ENCODE peak calls at places on chromosomes 3 and 15, in nine cellular contexts. K is tibial artery; N is pancreas; T is CD8-positive, alpha-beta T cell; J is psoas muscle; P is DND-41; W is gastrocnemius medialis; L is uterus; F is PC-3. Q is an unnamed sample. For H3K36me3, the result is how much of the 10 kb centered on the place peaks cover.

GRCh38 chr3:124851136-124851535 is 36.0 kb downstream of the ITGB5 start:
- DNase-seq in L (no peak), T (no peak), N (no peak), K (no peak), W (no peak), F (no peak), P (no peak), J (no peak), Q (no peak)

GRCh38 chr3:10974746-10975375 is 17.7 kb upstream of the SLC6A1 start:
- DNase-seq in J (no peak), P (no peak), T (no peak), N (no peak), F (no peak), L (no peak), K (no peak), W (no peak), Q (no peak)

GRCh38 chr15:57364282-57365007 is 11.9 kb upstream of the CGNL1 start:
- DNase-seq in N (no peak), F (no peak), P (no peak), W (no peak), K (no peak), T (no peak), L (no peak), J (no peak), Q (no peak)

GRCh38 chr3:99578339-99578970 is 59.9 kb upstream of the COL8A1 start:
- DNase-seq in F (no peak), L (no peak), P (no peak), W (no peak), J (no peak), K (no peak), N (no peak), T (no peak), Q (no peak)

GRCh38 chr15:46703871-46704637 is 1013.3 kb upstream of the SEMA6D start:
- DNase-seq in L (no peak), T (no peak), F (no peak), J (no peak), P (no peak), K (no peak), W (no peak), N (no peak), Q (no peak)

GRCh38 chr15:92920595-92921169 is 20.6 kb downstream of the CHD2 start:
- DNase-seq in L (no peak), K (no peak), P (no peak), J (no peak), T (no peak), W (peak), N (no peak), F (peak), Q (no peak)

GRCh38 chr3:171419457-171419856 is 40.7 kb downstream of the TNIK start:
- DNase-seq in T (no peak), F (no peak), N (no peak), K (no peak), J (no peak), W (no peak), L (no peak), P (no peak), Q (no peak)

GRCh38 chr3:186627852-186628414 is 12.3 kb upstream of the FETUB start:
- DNase-seq in J (no peak), L (no peak), T (no peak), K (no peak), W (no peak), P (no peak), F (no peak), N (no peak), Q (no peak)

GRCh38 chr3:8143186-8143585 is 358.4 kb upstream of the LMCD1 start:
- DNase-seq in W (no peak), J (no peak), N (no peak), P (no peak), F (peak), K (no peak), T (no peak), L (no peak), Q (no peak)

GRCh38 chr15:42072141-42072685 is 22.1 kb downstream of the PLA2G4D start:
- DNase-seq in F (no peak), P (no peak), W (no peak), T (no peak), L (no peak), N (no peak), J (no peak), K (no peak), Q (no peak)

GRCh38 chr3:8869613-8870012 is 93.7 kb downstream of the RAD18 start:
- DNase-seq in J (no peak), L (no peak), N (no peak), T (no peak), K (no peak), P (no peak), F (peak), W (no peak), Q (no peak)

GRCh38 chr3:157151151-157151550 is 8.8 kb downstream of the CCNL1 start:
- DNase-seq in N (no peak), W (no peak), K (no peak), L (no peak), T (no peak), F (no peak), J (no peak), P (no peak), Q (no peak)
- H3K36me3 ChIP-seq in N (half or more), W (under half), K (half or more), L (under half), T (half or more), F (half or more), J (half or more), P (half or more), Q (under half)

GRCh38 chr3:60827666-60828065 is 423.6 kb downstream of the FHIT start:
- DNase-seq in P (no peak), N (no peak), L (no peak), T (no peak), J (no peak), F (no peak), K (no peak), W (no peak), Q (no peak)
- TF ChIP-seq CTCF in P (no peak), N (no peak), L (no peak), T (no peak), J (no peak), F (no peak), K (no peak), W (no peak), Q (no peak)

GRCh38 chr3:56624725-56625124 is 58.3 kb downstream of the TASOR start:
- DNase-seq in T (no peak), W (no peak), N (no peak), L (no peak), K (no peak), F (no peak), J (no peak), P (no peak), Q (no peak)
- H3K36me3 ChIP-seq in T (under half), W (under half), N (under half), L (under half), K (half or more), F (half or more), J (half or more), P (half or more), Q (under half)

GRCh38 chr3:23810342-23811116 is 4.8 kb downstream of the UBE2E1 start:
- DNase-seq in L (peak), T (peak), F (peak), P (no peak), N (peak), W (no peak), K (peak), J (peak), Q (peak)
- TF ChIP-seq CTCF in L (no peak), T (no peak), F (peak), P (no peak), N (no peak), W (peak), K (no peak), J (peak), Q (peak)

GRCh38 chr3:122357828-122358617 is 25.0 kb downstream of the MIX23 start:
- DNase-seq in P (no peak), L (no peak), J (no peak), N (no peak), F (peak), T (no peak), W (no peak), K (no peak), Q (no peak)

GRCh38 chr3:122364508-122364907 is 18.5 kb downstream of the MIX23 start:
- DNase-seq in P (no peak), T (no peak), L (no peak), N (no peak), W (no peak), J (no peak), F (no peak), K (no peak), Q (no peak)

GRCh38 chr3:122365073-122365472 is 18.0 kb downstream of the MIX23 start:
- DNase-seq in N (no peak), T (no peak), W (no peak), P (no peak), J (no peak), L (no peak), F (no peak), K (no peak), Q (no peak)

GRCh38 chr3:122358633-122359032 is 24.4 kb downstream of the MIX23 start:
- DNase-seq in T (no peak), P (no peak), W (no peak), N (no peak), F (no peak), J (no peak), L (no peak), K (no peak), Q (no peak)

GRCh38 chr3:122362026-122362425 is 21.0 kb downstream of the MIX23 start:
- DNase-seq in P (no peak), K (no peak), L (no peak), W (no peak), N (no peak), J (no peak), F (no peak), T (no peak), Q (no peak)
- H3K36me3 ChIP-seq in P (half or more), K (half or more), L (under half), W (under half), N (under half), J (half or more), F (half or more), T (under half), Q (under half)

GRCh38 chr3:22960326-22960984 is 242.7 kb upstream of the UBE2E2 start:
- DNase-seq in F (peak), J (no peak), K (no peak), T (no peak), L (peak), P (no peak), N (peak), W (no peak), Q (no peak)
- TF ChIP-seq CTCF in F (peak), J (peak), K (peak), T (peak), L (peak), P (peak), N (peak), W (peak), Q (peak)